ENCODE peak calls at places on chromosomes 1 and 21, in seven cellular contexts. One of them, this sample, is unnamed.

GRCh38 chr21:38913120-38913975 is 107.6 kb downstream of the ETS2 start:
- DNase-seq in naive thymus-derived CD4-positive, alpha-beta T cell: no peak
- DNase-seq in MM.1S: no peak
- DNase-seq in NT2/D1: no peak
- DNase-seq in kidney epithelial cell: no peak
- DNase-seq in skeletal muscle cell: peak; percentile 76
- DNase-seq in ascending aorta: no peak
- DNase-seq in this sample: no peak

GRCh38 chr1:177368255-177368654 is 197.5 kb downstream of the BRINP2 start:
- DNase-seq in naive thymus-derived CD4-positive, alpha-beta T cell: no peak
- DNase-seq in MM.1S: no peak
- DNase-seq in NT2/D1: no peak
- DNase-seq in kidney epithelial cell: no peak
- DNase-seq in skeletal muscle cell: peak; percentile 18
- DNase-seq in ascending aorta: no peak
- DNase-seq in this sample: peak; percentile 2

GRCh38 chr21:21722736-21723135 is 724.5 kb downstream of the NCAM2 start:
- DNase-seq in naive thymus-derived CD4-positive, alpha-beta T cell: no peak
- DNase-seq in MM.1S: no peak
- DNase-seq in NT2/D1: no peak
- DNase-seq in kidney epithelial cell: no peak
- DNase-seq in skeletal muscle cell: no peak
- DNase-seq in ascending aorta: no peak
- DNase-seq in this sample: no peak

GRCh38 chr21:46066843-46067331 is 31.0 kb upstream of the COL6A2 start:
- DNase-seq in naive thymus-derived CD4-positive, alpha-beta T cell: no peak
- DNase-seq in MM.1S: no peak
- DNase-seq in NT2/D1: no peak
- DNase-seq in kidney epithelial cell: no peak
- DNase-seq in skeletal muscle cell: no peak
- DNase-seq in ascending aorta: no peak
- DNase-seq in this sample: no peak

GRCh38 chr1:180133193-180133592 is 21.5 kb upstream of the QSOX1 start:
- DNase-seq in naive thymus-derived CD4-positive, alpha-beta T cell: no peak
- DNase-seq in MM.1S: no peak
- DNase-seq in NT2/D1: no peak
- DNase-seq in kidney epithelial cell: no peak
- DNase-seq in skeletal muscle cell: no peak
- DNase-seq in ascending aorta: no peak
- DNase-seq in this sample: no peak

GRCh38 chr1:155085504-155086181 is 7.0 kb downstream of the EFNA3 start:
- DNase-seq in naive thymus-derived CD4-positive, alpha-beta T cell: peak; percentile 71
- DNase-seq in MM.1S: peak; percentile 75
- DNase-seq in NT2/D1: no peak
- DNase-seq in kidney epithelial cell: no peak
- DNase-seq in skeletal muscle cell: no peak
- DNase-seq in ascending aorta: peak; percentile 56
- DNase-seq in this sample: no peak

GRCh38 chr1:36991551-36991950 is 42.8 kb downstream of the GRIK3 start:
- DNase-seq in naive thymus-derived CD4-positive, alpha-beta T cell: no peak
- DNase-seq in MM.1S: no peak
- DNase-seq in NT2/D1: no peak
- DNase-seq in kidney epithelial cell: no peak
- DNase-seq in skeletal muscle cell: no peak
- DNase-seq in ascending aorta: no peak
- DNase-seq in this sample: no peak

GRCh38 chr21:36487641-36488307 is 7.9 kb upstream of the CLDN14 start:
- DNase-seq in naive thymus-derived CD4-positive, alpha-beta T cell: no peak
- DNase-seq in MM.1S: no peak
- DNase-seq in NT2/D1: no peak
- DNase-seq in kidney epithelial cell: no peak
- DNase-seq in skeletal muscle cell: no peak
- DNase-seq in ascending aorta: no peak
- DNase-seq in this sample: no peak

GRCh38 chr21:45003331-45004058 is 63.7 kb downstream of the SLX9 start:
- DNase-seq in naive thymus-derived CD4-positive, alpha-beta T cell: no peak
- DNase-seq in MM.1S: no peak
- DNase-seq in NT2/D1: no peak
- DNase-seq in kidney epithelial cell: no peak
- DNase-seq in skeletal muscle cell: no peak
- DNase-seq in ascending aorta: no peak
- DNase-seq in this sample: no peak

GRCh38 chr1:200556005-200556404 is 64.5 kb downstream of the KIF14 start:
- DNase-seq in naive thymus-derived CD4-positive, alpha-beta T cell: no peak
- DNase-seq in MM.1S: no peak
- DNase-seq in NT2/D1: no peak
- DNase-seq in kidney epithelial cell: no peak
- DNase-seq in skeletal muscle cell: no peak
- DNase-seq in ascending aorta: no peak
- DNase-seq in this sample: no peak

GRCh38 chr1:15525043-15525958 is 1.3 kb upstream of the CASP9 start:
- DNase-seq in naive thymus-derived CD4-positive, alpha-beta T cell: no peak
- DNase-seq in MM.1S: peak; percentile 97
- DNase-seq in NT2/D1: no peak
- DNase-seq in kidney epithelial cell: no peak
- DNase-seq in skeletal muscle cell: peak; percentile 94
- DNase-seq in ascending aorta: peak; percentile 96
- DNase-seq in this sample: peak; percentile 95

GRCh38 chr1:58664881-58665280 is 35.0 kb downstream of the MYSM1 start:
- DNase-seq in naive thymus-derived CD4-positive, alpha-beta T cell: no peak
- DNase-seq in MM.1S: no peak
- DNase-seq in NT2/D1: no peak
- DNase-seq in kidney epithelial cell: no peak
- DNase-seq in skeletal muscle cell: peak; percentile 0
- DNase-seq in ascending aorta: no peak
- DNase-seq in this sample: no peak

GRCh38 chr1:20366766-20367602 is 76.3 kb downstream of the VWA5B1 start:
- DNase-seq in naive thymus-derived CD4-positive, alpha-beta T cell: no peak
- DNase-seq in MM.1S: no peak
- DNase-seq in NT2/D1: peak; percentile 55
- DNase-seq in kidney epithelial cell: no peak
- DNase-seq in skeletal muscle cell: no peak
- DNase-seq in ascending aorta: no peak
- DNase-seq in this sample: no peak

GRCh38 chr1:89800718-89801117 is 20.1 kb upstream of the LRRC8D start:
- DNase-seq in naive thymus-derived CD4-positive, alpha-beta T cell: no peak
- DNase-seq in MM.1S: no peak
- DNase-seq in NT2/D1: no peak
- DNase-seq in kidney epithelial cell: no peak
- DNase-seq in skeletal muscle cell: no peak
- DNase-seq in ascending aorta: no peak
- DNase-seq in this sample: no peak

GRCh38 chr21:26565546-26565945 is 7.5 kb downstream of the CYYR1 start:
- DNase-seq in naive thymus-derived CD4-positive, alpha-beta T cell: no peak
- DNase-seq in MM.1S: no peak
- DNase-seq in NT2/D1: no peak
- DNase-seq in kidney epithelial cell: no peak
- DNase-seq in skeletal muscle cell: no peak
- DNase-seq in ascending aorta: no peak
- DNase-seq in this sample: no peak

GRCh38 chr21:39705849-39706248 is 39.1 kb upstream of the IGSF5 start:
- DNase-seq in naive thymus-derived CD4-positive, alpha-beta T cell: no peak
- DNase-seq in MM.1S: peak; percentile 25
- DNase-seq in NT2/D1: no peak
- DNase-seq in kidney epithelial cell: no peak
- DNase-seq in skeletal muscle cell: no peak
- DNase-seq in ascending aorta: no peak
- DNase-seq in this sample: no peak

GRCh38 chr1:172339840-172340239 is 80.6 kb upstream of the C1orf105 start:
- DNase-seq in naive thymus-derived CD4-positive, alpha-beta T cell: no peak
- DNase-seq in MM.1S: no peak
- DNase-seq in NT2/D1: no peak
- DNase-seq in kidney epithelial cell: no peak
- DNase-seq in skeletal muscle cell: no peak
- DNase-seq in ascending aorta: no peak
- DNase-seq in this sample: no peak

GRCh38 chr1:161199506-161200119 is 759 bp upstream of the ADAMTS4 start:
- DNase-seq in naive thymus-derived CD4-positive, alpha-beta T cell: no peak
- DNase-seq in MM.1S: no peak
- DNase-seq in NT2/D1: no peak
- DNase-seq in kidney epithelial cell: no peak
- DNase-seq in skeletal muscle cell: no peak
- DNase-seq in ascending aorta: no peak
- DNase-seq in this sample: no peak

GRCh38 chr1:161201828-161202712 is at the start of gene NDUFS2:
- DNase-seq in naive thymus-derived CD4-positive, alpha-beta T cell: peak; percentile 85
- DNase-seq in MM.1S: peak; percentile 100
- DNase-seq in NT2/D1: peak; percentile 100
- DNase-seq in kidney epithelial cell: peak; percentile 97
- DNase-seq in skeletal muscle cell: peak; percentile 98
- DNase-seq in ascending aorta: peak; percentile 94
- DNase-seq in this sample: peak; percentile 98

GRCh38 chr1:161200992-161201827 is 957 bp upstream of the NDUFS2 start:
- DNase-seq in naive thymus-derived CD4-positive, alpha-beta T cell: no peak
- DNase-seq in MM.1S: no peak
- DNase-seq in NT2/D1: no peak
- DNase-seq in kidney epithelial cell: no peak
- DNase-seq in skeletal muscle cell: peak; percentile 74
- DNase-seq in ascending aorta: no peak
- DNase-seq in this sample: no peak

GRCh38 chr1:161198877-161199431 is at the start of gene ADAMTS4:
- DNase-seq in naive thymus-derived CD4-positive, alpha-beta T cell: no peak
- DNase-seq in MM.1S: no peak
- DNase-seq in NT2/D1: no peak
- DNase-seq in kidney epithelial cell: no peak
- DNase-seq in skeletal muscle cell: peak; percentile 68
- DNase-seq in ascending aorta: no peak
- DNase-seq in this sample: no peak

DNA sequence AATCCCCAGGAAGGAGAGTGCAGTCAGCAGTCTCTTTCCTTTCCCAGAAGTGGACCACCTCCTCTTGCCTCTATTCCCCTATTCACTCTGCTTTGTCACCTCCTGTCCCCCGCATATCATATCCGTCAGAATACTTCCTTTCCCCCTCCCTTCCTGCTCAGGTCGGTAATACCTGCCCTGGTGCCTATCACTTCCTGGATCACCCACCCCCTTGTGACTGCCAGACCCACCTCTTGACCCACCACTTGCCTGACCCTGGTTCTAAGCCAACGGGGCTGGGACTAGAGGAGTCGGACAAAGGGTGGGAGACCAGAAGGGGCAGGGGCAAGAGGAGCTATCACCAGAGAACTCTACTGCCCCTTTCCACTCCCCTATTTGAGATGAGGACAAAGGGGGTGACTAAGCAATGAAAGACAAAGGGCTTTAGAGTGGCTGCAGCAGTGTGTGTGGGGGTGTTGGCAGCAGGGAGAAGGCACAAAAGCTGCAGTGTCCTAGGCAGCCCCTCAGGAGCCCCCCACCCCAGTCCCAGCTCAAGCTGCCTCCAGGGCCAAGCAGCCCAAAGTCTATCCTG is 1.7 kb upstream of the ADAMTS4 start:
- DNase-seq in naive thymus-derived CD4-positive, alpha-beta T cell: no peak
- DNase-seq in MM.1S: no peak
- DNase-seq in NT2/D1: peak; percentile 59
- DNase-seq in kidney epithelial cell: no peak
- DNase-seq in skeletal muscle cell: no peak
- DNase-seq in ascending aorta: no peak
- DNase-seq in this sample: no peak
- H3K4me3 ChIP-seq in naive thymus-derived CD4-positive, alpha-beta T cell: peak overlapping the region; percentile 27
- H3K4me3 ChIP-seq in MM.1S: no peak overlapping the region
- H3K4me3 ChIP-seq in NT2/D1: no peak overlapping the region
- H3K4me3 ChIP-seq in kidney epithelial cell: no peak overlapping the region
- H3K4me3 ChIP-seq in skeletal muscle cell: no peak overlapping the region
- H3K4me3 ChIP-seq in ascending aorta: no peak overlapping the region
- H3K4me3 ChIP-seq in this sample: no peak overlapping the region

GRCh38 chr21:29082416-29082815 is 9.0 kb upstream of the CCT8 start:
- DNase-seq in naive thymus-derived CD4-positive, alpha-beta T cell: no peak
- DNase-seq in MM.1S: no peak
- DNase-seq in NT2/D1: no peak
- DNase-seq in kidney epithelial cell: no peak
- DNase-seq in skeletal muscle cell: no peak
- DNase-seq in ascending aorta: no peak
- DNase-seq in this sample: no peak

GRCh38 chr21:29084372-29084771 is 10.9 kb upstream of the CCT8 start:
- DNase-seq in naive thymus-derived CD4-positive, alpha-beta T cell: no peak
- DNase-seq in MM.1S: no peak
- DNase-seq in NT2/D1: no peak
- DNase-seq in kidney epithelial cell: no peak
- DNase-seq in skeletal muscle cell: no peak
- DNase-seq in ascending aorta: no peak
- DNase-seq in this sample: no peak

GRCh38 chr21:29080454-29080930 is 7.0 kb upstream of the CCT8 start:
- DNase-seq in naive thymus-derived CD4-positive, alpha-beta T cell: no peak
- DNase-seq in MM.1S: no peak
- DNase-seq in NT2/D1: no peak
- DNase-seq in kidney epithelial cell: no peak
- DNase-seq in skeletal muscle cell: no peak
- DNase-seq in ascending aorta: no peak
- DNase-seq in this sample: no peak

GRCh38 chr21:29083306-29083705 is 9.9 kb upstream of the CCT8 start:
- DNase-seq in naive thymus-derived CD4-positive, alpha-beta T cell: no peak
- DNase-seq in MM.1S: no peak
- DNase-seq in NT2/D1: no peak
- DNase-seq in kidney epithelial cell: no peak
- DNase-seq in skeletal muscle cell: no peak
- DNase-seq in ascending aorta: no peak
- DNase-seq in this sample: no peak

DNA sequence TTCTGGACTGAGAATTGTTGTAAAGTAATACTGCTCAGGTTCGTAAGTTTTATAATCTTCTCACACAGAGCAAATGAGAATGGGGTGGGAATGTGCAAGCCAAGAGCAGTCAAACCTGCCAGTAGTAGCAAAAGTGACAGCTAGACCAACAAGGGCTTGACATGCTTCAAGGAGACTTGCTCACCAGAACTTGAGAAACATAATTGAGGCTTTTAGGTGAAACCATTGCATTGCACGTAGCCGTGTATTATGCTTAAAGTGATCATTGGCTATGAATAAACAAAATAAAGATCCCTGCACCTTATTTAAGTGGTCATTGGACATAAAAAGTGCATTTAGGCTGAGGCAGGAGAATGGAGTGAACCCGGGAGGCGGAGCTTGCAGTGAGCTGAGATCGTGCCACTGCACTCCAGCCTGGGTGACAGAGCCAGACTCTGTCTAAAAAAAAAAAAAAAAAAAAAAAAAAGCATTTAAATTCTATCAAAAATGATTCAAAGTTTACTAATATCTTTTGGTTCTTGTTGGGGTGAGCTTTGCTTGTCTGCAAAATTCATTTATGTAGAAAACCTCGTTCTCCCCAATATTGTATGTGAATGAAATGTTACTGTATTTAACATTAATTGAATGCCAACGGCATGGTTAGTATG is 11.8 kb upstream of the CCT8 start:
- DNase-seq in naive thymus-derived CD4-positive, alpha-beta T cell: no peak
- DNase-seq in MM.1S: no peak
- DNase-seq in NT2/D1: no peak
- DNase-seq in kidney epithelial cell: no peak
- DNase-seq in skeletal muscle cell: no peak
- DNase-seq in ascending aorta: no peak
- DNase-seq in this sample: no peak
- H3K4me3 ChIP-seq in naive thymus-derived CD4-positive, alpha-beta T cell: no peak overlapping the region
- H3K4me3 ChIP-seq in MM.1S: no peak overlapping the region
- H3K4me3 ChIP-seq in NT2/D1: no peak overlapping the region
- H3K4me3 ChIP-seq in kidney epithelial cell: no peak overlapping the region
- H3K4me3 ChIP-seq in skeletal muscle cell: no peak overlapping the region
- H3K4me3 ChIP-seq in ascending aorta: no peak overlapping the region
- H3K4me3 ChIP-seq in this sample: no peak overlapping the region

GRCh38 chr1:43532716-43533115 is 2.0 kb downstream of the PTPRF start:
- DNase-seq in naive thymus-derived CD4-positive, alpha-beta T cell: no peak
- DNase-seq in MM.1S: no peak
- DNase-seq in NT2/D1: no peak
- DNase-seq in kidney epithelial cell: no peak
- DNase-seq in skeletal muscle cell: no peak
- DNase-seq in ascending aorta: no peak
- DNase-seq in this sample: no peak
- H3K4me3 ChIP-seq in naive thymus-derived CD4-positive, alpha-beta T cell: no peak overlapping the region
- H3K4me3 ChIP-seq in MM.1S: no peak overlapping the region
- H3K4me3 ChIP-seq in NT2/D1: peak overlapping the region; percentile 79
- H3K4me3 ChIP-seq in kidney epithelial cell: no peak overlapping the region
- H3K4me3 ChIP-seq in skeletal muscle cell: peak overlapping the region; percentile 63
- H3K4me3 ChIP-seq in ascending aorta: no peak overlapping the region
- H3K4me3 ChIP-seq in this sample: no peak overlapping the region

GRCh38 chr1:209657918-209658317 is 5.7 kb upstream of the LAMB3 start:
- DNase-seq in naive thymus-derived CD4-positive, alpha-beta T cell: no peak
- DNase-seq in MM.1S: no peak
- DNase-seq in NT2/D1: no peak
- DNase-seq in kidney epithelial cell: no peak
- DNase-seq in skeletal muscle cell: no peak
- DNase-seq in ascending aorta: no peak
- DNase-seq in this sample: no peak
- H3K4me3 ChIP-seq in naive thymus-derived CD4-positive, alpha-beta T cell: no peak overlapping the region
- H3K4me3 ChIP-seq in MM.1S: no peak overlapping the region
- H3K4me3 ChIP-seq in NT2/D1: no peak overlapping the region
- H3K4me3 ChIP-seq in kidney epithelial cell: no peak overlapping the region
- H3K4me3 ChIP-seq in skeletal muscle cell: no peak overlapping the region
- H3K4me3 ChIP-seq in ascending aorta: no peak overlapping the region
- H3K4me3 ChIP-seq in this sample: no peak overlapping the region